ENCODE peak calls at places on chromosome 14, in nine cellular contexts. One of them, this sample, is unnamed.

GRCh38 chr14:72439707-72440106 is 454.2 kb downstream of the DPF3 start:
- DNase-seq in HepG2: no peak
- DNase-seq in endothelial cell of umbilical vein: no peak
- DNase-seq in psoas muscle: no peak
- DNase-seq in kidney: no peak
- DNase-seq in colonic mucosa: no peak
- DNase-seq in breast epithelium: no peak
- DNase-seq in A549: no peak
- DNase-seq in fibroblast of lung: no peak
- DNase-seq in this sample: no peak

GRCh38 chr14:97426776-97427175 is 629.6 kb downstream of the VRK1 start:
- DNase-seq in HepG2: no peak
- DNase-seq in endothelial cell of umbilical vein: no peak
- DNase-seq in psoas muscle: no peak
- DNase-seq in kidney: no peak
- DNase-seq in colonic mucosa: no peak
- DNase-seq in breast epithelium: no peak
- DNase-seq in A549: no peak
- DNase-seq in fibroblast of lung: no peak
- DNase-seq in this sample: no peak

GRCh38 chr14:54568821-54569591 is 2.1 kb downstream of the SAMD4A start:
- DNase-seq in HepG2: peak
- DNase-seq in endothelial cell of umbilical vein: no peak
- DNase-seq in psoas muscle: no peak
- DNase-seq in kidney: peak
- DNase-seq in colonic mucosa: peak
- DNase-seq in breast epithelium: no peak
- DNase-seq in A549: no peak
- DNase-seq in fibroblast of lung: peak
- DNase-seq in this sample: peak

GRCh38 chr14:95044463-95045254 is 112.7 kb downstream of the DICER1 start:
- DNase-seq in HepG2: no peak
- DNase-seq in endothelial cell of umbilical vein: no peak
- DNase-seq in psoas muscle: no peak
- DNase-seq in kidney: peak
- DNase-seq in colonic mucosa: no peak
- DNase-seq in breast epithelium: peak
- DNase-seq in A549: no peak
- DNase-seq in fibroblast of lung: no peak
- DNase-seq in this sample: no peak

GRCh38 chr14:74973003-74973614 is 17.7 kb upstream of the PGF start:
- DNase-seq in HepG2: no peak
- DNase-seq in endothelial cell of umbilical vein: peak
- DNase-seq in psoas muscle: peak
- DNase-seq in kidney: peak
- DNase-seq in colonic mucosa: no peak
- DNase-seq in breast epithelium: no peak
- DNase-seq in A549: no peak
- DNase-seq in fibroblast of lung: peak
- DNase-seq in this sample: peak

GRCh38 chr14:73833530-73834257 is 17.9 kb upstream of the PTGR2 start:
- DNase-seq in HepG2: peak
- DNase-seq in endothelial cell of umbilical vein: no peak
- DNase-seq in psoas muscle: no peak
- DNase-seq in kidney: peak
- DNase-seq in colonic mucosa: no peak
- DNase-seq in breast epithelium: no peak
- DNase-seq in A549: peak
- DNase-seq in fibroblast of lung: peak
- DNase-seq in this sample: no peak

GRCh38 chr14:73751157-73751691 is 37.0 kb upstream of the PNMA1 start:
- DNase-seq in HepG2: no peak
- DNase-seq in endothelial cell of umbilical vein: no peak
- DNase-seq in psoas muscle: no peak
- DNase-seq in kidney: no peak
- DNase-seq in colonic mucosa: no peak
- DNase-seq in breast epithelium: no peak
- DNase-seq in A549: no peak
- DNase-seq in fibroblast of lung: no peak
- DNase-seq in this sample: no peak

GRCh38 chr14:104966261-104967143 is 11.7 kb downstream of the AHNAK2 start:
- DNase-seq in HepG2: no peak
- DNase-seq in endothelial cell of umbilical vein: no peak
- DNase-seq in psoas muscle: no peak
- DNase-seq in kidney: peak
- DNase-seq in colonic mucosa: no peak
- DNase-seq in breast epithelium: no peak
- DNase-seq in A549: no peak
- DNase-seq in fibroblast of lung: no peak
- DNase-seq in this sample: no peak

GRCh38 chr14:86683525-86683924 is 1153.6 kb downstream of the FLRT2 start:
- DNase-seq in HepG2: no peak
- DNase-seq in endothelial cell of umbilical vein: no peak
- DNase-seq in psoas muscle: no peak
- DNase-seq in kidney: no peak
- DNase-seq in colonic mucosa: no peak
- DNase-seq in breast epithelium: no peak
- DNase-seq in A549: no peak
- DNase-seq in fibroblast of lung: no peak
- DNase-seq in this sample: no peak

GRCh38 chr14:28157887-28158791 is 608.4 kb upstream of the FOXG1 start:
- DNase-seq in HepG2: no peak
- DNase-seq in endothelial cell of umbilical vein: no peak
- DNase-seq in psoas muscle: no peak
- DNase-seq in kidney: peak
- DNase-seq in colonic mucosa: no peak
- DNase-seq in breast epithelium: no peak
- DNase-seq in A549: no peak
- DNase-seq in fibroblast of lung: no peak
- DNase-seq in this sample: no peak

GRCh38 chr14:37417151-37417550 is 177.9 kb downstream of the FOXA1 start:
- DNase-seq in HepG2: no peak
- DNase-seq in endothelial cell of umbilical vein: no peak
- DNase-seq in psoas muscle: no peak
- DNase-seq in kidney: no peak
- DNase-seq in colonic mucosa: no peak
- DNase-seq in breast epithelium: no peak
- DNase-seq in A549: no peak
- DNase-seq in fibroblast of lung: no peak
- DNase-seq in this sample: no peak

GRCh38 chr14:35969310-35969709 is 143.2 kb downstream of the BRMS1L start:
- DNase-seq in HepG2: no peak
- DNase-seq in endothelial cell of umbilical vein: no peak
- DNase-seq in psoas muscle: no peak
- DNase-seq in kidney: no peak
- DNase-seq in colonic mucosa: no peak
- DNase-seq in breast epithelium: no peak
- DNase-seq in A549: no peak
- DNase-seq in fibroblast of lung: no peak
- DNase-seq in this sample: no peak

GRCh38 chr14:36260970-36261640 is 59.3 kb downstream of the MBIP start:
- DNase-seq in HepG2: no peak
- DNase-seq in endothelial cell of umbilical vein: no peak
- DNase-seq in psoas muscle: no peak
- DNase-seq in kidney: no peak
- DNase-seq in colonic mucosa: no peak
- DNase-seq in breast epithelium: no peak
- DNase-seq in A549: no peak
- DNase-seq in fibroblast of lung: no peak
- DNase-seq in this sample: no peak

GRCh38 chr14:37179896-37180502 is 7.6 kb upstream of the SLC25A21 start:
- DNase-seq in HepG2: no peak
- DNase-seq in endothelial cell of umbilical vein: no peak
- DNase-seq in psoas muscle: no peak
- DNase-seq in kidney: no peak
- DNase-seq in colonic mucosa: no peak
- DNase-seq in breast epithelium: no peak
- DNase-seq in A549: peak
- DNase-seq in fibroblast of lung: peak
- DNase-seq in this sample: peak

GRCh38 chr14:36509056-36509917 is 10.7 kb downstream of the NKX2-1 start:
- DNase-seq in HepG2: no peak
- DNase-seq in endothelial cell of umbilical vein: no peak
- DNase-seq in psoas muscle: no peak
- DNase-seq in kidney: no peak
- DNase-seq in colonic mucosa: no peak
- DNase-seq in breast epithelium: no peak
- DNase-seq in A549: no peak
- DNase-seq in fibroblast of lung: no peak
- DNase-seq in this sample: no peak

GRCh38 chr14:56300495-56300894 is 182.3 kb downstream of the PELI2 start:
- DNase-seq in HepG2: no peak
- DNase-seq in endothelial cell of umbilical vein: no peak
- DNase-seq in psoas muscle: no peak
- DNase-seq in kidney: no peak
- DNase-seq in colonic mucosa: no peak
- DNase-seq in breast epithelium: no peak
- DNase-seq in A549: no peak
- DNase-seq in fibroblast of lung: peak
- DNase-seq in this sample: peak
- H3K27ac ChIP-seq in HepG2: no peak
- H3K27ac ChIP-seq in endothelial cell of umbilical vein: no peak
- H3K27ac ChIP-seq in psoas muscle: no peak
- H3K27ac ChIP-seq in kidney: no peak
- H3K27ac ChIP-seq in colonic mucosa: no peak
- H3K27ac ChIP-seq in breast epithelium: no peak
- H3K27ac ChIP-seq in A549: no peak
- H3K27ac ChIP-seq in fibroblast of lung: no peak
- H3K27ac ChIP-seq in this sample: no peak

DNA sequence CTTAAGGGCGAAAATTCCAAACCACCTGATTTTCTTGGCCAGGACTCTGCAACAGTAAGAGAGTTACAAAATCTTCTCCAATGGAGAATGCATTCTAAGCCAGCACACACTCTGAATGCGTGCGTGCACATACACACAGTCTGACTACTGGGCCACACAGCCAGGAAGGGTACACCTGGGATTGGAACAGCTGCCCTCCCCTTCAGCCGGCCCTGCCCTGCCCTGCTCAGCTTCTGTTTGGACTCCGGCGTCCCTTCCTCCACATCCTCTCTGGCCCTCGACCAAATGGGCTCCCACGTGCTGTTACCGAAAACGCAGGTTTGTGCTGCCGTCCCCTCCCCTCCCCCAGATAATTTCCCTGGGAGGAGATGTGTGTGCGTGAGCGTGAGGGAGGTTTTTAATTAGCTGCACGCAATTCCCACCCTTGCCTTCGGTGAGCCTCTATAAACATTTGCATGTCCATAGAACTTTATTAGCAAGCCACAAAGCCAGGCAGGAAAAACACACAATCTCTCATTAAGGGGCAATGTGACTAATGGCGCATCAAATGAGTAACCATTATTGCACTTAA is 43.0 kb downstream of the CCNK start:
- DNase-seq in HepG2: no peak
- DNase-seq in endothelial cell of umbilical vein: peak
- DNase-seq in psoas muscle: peak
- DNase-seq in kidney: peak
- DNase-seq in colonic mucosa: peak
- DNase-seq in breast epithelium: no peak
- DNase-seq in A549: no peak
- DNase-seq in fibroblast of lung: peak
- DNase-seq in this sample: no peak
- H3K27ac ChIP-seq in HepG2: no peak
- H3K27ac ChIP-seq in endothelial cell of umbilical vein: no peak
- H3K27ac ChIP-seq in psoas muscle: no peak
- H3K27ac ChIP-seq in kidney: no peak
- H3K27ac ChIP-seq in colonic mucosa: no peak
- H3K27ac ChIP-seq in breast epithelium: no peak
- H3K27ac ChIP-seq in A549: peak
- H3K27ac ChIP-seq in fibroblast of lung: no peak
- H3K27ac ChIP-seq in this sample: no peak

DNA sequence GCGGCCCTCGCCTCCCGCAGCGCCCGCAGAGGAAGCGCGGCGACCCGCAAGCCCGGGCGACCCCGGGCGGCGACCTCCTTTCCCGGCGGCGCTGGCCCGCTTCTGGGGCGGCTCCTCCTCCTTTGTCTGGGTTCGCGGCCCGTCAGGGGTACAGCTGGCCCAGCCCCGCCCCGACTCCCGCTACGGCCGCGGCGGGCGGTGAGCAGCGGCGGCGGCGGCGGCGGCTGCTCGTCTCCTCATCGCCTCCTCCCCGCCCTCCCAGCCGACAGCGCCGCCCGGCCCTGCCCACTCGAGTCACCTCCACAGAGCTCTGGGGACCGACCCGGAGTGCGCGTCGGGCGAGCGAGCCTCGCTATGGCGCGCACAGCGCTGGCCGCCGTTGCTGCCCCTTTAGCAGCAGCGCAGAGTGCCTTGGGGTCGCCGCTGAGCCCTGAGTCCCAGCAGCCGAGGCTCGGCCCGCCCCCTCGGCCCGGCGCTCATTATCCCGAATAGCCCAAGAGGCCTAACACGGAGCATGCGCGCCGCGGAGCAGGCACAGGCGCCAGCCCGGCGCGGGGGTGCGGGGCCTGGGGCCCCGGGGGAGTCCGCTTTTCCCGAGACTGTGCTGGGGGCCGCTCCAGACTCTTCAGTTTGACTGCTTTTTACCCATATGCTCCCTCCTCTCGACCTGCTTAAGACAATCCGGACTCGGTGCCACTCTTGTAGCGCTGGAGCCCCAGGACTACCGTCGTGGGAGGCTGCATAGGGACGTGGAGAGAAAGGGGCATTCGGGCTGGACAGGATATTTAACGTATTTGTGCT is at the start of gene SOS2:
- DNase-seq in HepG2: peak
- DNase-seq in endothelial cell of umbilical vein: peak
- DNase-seq in psoas muscle: peak
- DNase-seq in kidney: peak
- DNase-seq in colonic mucosa: peak
- DNase-seq in breast epithelium: peak
- DNase-seq in A549: peak
- DNase-seq in fibroblast of lung: peak
- DNase-seq in this sample: peak
- H3K27ac ChIP-seq in HepG2: peak
- H3K27ac ChIP-seq in endothelial cell of umbilical vein: peak
- H3K27ac ChIP-seq in psoas muscle: peak
- H3K27ac ChIP-seq in kidney: peak
- H3K27ac ChIP-seq in colonic mucosa: peak
- H3K27ac ChIP-seq in breast epithelium: peak
- H3K27ac ChIP-seq in A549: peak
- H3K27ac ChIP-seq in fibroblast of lung: peak
- H3K27ac ChIP-seq in this sample: peak

DNA sequence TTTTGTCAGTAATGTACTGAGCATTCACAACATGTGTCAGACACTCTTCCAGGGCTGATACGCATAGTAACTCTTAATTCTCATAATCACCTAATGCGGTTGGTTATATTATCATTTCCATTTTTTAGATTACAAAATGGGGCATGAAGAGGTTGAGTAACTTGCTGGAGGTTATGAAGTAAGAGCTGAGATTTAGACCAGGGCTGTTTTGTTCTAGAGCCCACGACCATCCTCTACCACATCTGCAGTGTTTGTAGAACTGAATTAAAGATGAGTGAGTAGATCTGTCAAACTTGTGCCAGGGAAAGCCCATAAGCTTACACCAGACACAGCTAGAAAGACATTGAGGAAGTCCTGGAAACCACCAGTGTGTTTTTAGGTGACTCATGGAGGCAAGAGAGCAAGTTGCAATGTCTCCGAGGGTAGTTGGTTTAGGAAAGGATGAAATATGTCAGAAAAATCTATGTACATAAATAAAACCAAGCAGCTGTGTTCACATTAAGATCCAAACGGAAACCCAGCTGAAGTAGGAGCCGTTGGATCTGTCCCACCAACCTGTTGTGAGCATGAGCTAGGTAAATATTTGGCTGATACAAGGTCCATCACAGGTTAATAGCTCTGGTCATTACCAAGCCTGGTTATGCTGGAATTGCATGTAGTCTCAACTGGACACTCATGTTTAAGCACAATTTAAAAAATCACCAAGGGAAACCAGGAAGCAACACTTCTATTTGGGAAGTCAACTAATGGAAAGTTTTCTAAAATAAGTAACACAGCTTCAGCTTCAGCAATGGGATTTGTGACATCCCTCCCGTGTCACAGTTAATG is 49.9 kb upstream of the PLEKHG3 start:
- DNase-seq in HepG2: peak
- DNase-seq in endothelial cell of umbilical vein: peak
- DNase-seq in psoas muscle: no peak
- DNase-seq in kidney: no peak
- DNase-seq in colonic mucosa: no peak
- DNase-seq in breast epithelium: no peak
- DNase-seq in A549: peak
- DNase-seq in fibroblast of lung: peak
- DNase-seq in this sample: peak
- H3K27ac ChIP-seq in HepG2: peak
- H3K27ac ChIP-seq in endothelial cell of umbilical vein: no peak
- H3K27ac ChIP-seq in psoas muscle: peak
- H3K27ac ChIP-seq in kidney: no peak
- H3K27ac ChIP-seq in colonic mucosa: peak
- H3K27ac ChIP-seq in breast epithelium: peak
- H3K27ac ChIP-seq in A549: peak
- H3K27ac ChIP-seq in fibroblast of lung: peak
- H3K27ac ChIP-seq in this sample: peak